ENCODE peak calls at places on chromosomes 5 and 9, in four cellular contexts. D is A549, V is sigmoid colon, T is ovary. Y is an unnamed sample. For H3K4me1, the result is how much of the 10 kb centered on the place peaks cover.

GRCh38 chr5:180869587-180869986 is 8.5 kb upstream of the ZFP62 start:
- DNase-seq in T (peak), D (no peak), V (peak), Y (no peak)

GRCh38 chr9:19408316-19408692 is 505 bp upstream of the ACER2 start:
- DNase-seq in T (no peak), D (no peak), V (peak), Y (peak)

GRCh38 chr5:57468481-57469165 is 14.0 kb downstream of the ACTBL2 start:
- DNase-seq in D (no peak), V (no peak), T (no peak), Y (no peak)

GRCh38 chr9:115008536-115008935 is 78.1 kb upstream of the TNFSF8 start:
- DNase-seq in V (no peak), T (no peak), D (peak), Y (no peak)

GRCh38 chr5:122163151-122164069 is 34.1 kb downstream of the ZNF474 start:
- DNase-seq in D (peak), V (no peak), T (no peak), Y (no peak)

GRCh38 chr5:72658767-72659540 is 151.7 kb upstream of the ZNF366 start:
- DNase-seq in V (no peak), D (no peak), T (no peak), Y (no peak)

GRCh38 chr5:142685418-142686209 is at the start of gene FGF1:
- DNase-seq in D (no peak), T (no peak), V (no peak), Y (peak)

GRCh38 chr5:88548136-88548535 is 279.5 kb upstream of the TMEM161B start:
- DNase-seq in V (no peak), D (no peak), T (no peak), Y (no peak)

DNA sequence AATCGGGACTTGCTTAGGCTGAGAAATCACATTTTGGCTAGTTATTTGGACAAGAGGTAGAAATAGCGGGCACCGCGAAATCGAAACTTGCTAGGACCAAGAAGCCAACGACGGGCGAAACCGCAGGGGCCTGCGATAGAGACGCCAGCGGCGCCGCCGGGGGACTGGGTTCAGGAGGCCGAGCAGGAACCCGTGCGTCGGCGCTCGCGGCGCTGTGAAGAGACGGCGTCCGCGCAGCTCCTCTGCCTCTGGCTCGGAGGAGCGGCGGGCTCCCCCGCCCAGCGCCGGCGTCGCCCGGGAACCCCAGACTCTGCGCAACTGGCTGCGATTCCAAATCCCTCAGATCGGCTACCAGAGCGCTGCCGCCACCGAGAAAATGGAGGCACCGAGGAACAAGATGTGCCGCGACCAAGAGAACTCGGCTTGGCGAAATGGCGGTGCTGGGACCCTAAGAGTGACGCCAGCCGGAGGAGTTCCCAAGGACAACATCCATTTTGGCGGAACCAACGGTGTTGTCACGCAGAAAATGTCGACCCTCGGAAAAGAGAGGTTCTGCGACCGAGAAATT is 26.2 kb upstream of the ANXA2R start:
- DNase-seq in D (no peak), T (peak), V (peak), Y (peak)
- TF ChIP-seq POLR2A in D (peak), T (no peak), V (no peak), Y (no peak)

DNA sequence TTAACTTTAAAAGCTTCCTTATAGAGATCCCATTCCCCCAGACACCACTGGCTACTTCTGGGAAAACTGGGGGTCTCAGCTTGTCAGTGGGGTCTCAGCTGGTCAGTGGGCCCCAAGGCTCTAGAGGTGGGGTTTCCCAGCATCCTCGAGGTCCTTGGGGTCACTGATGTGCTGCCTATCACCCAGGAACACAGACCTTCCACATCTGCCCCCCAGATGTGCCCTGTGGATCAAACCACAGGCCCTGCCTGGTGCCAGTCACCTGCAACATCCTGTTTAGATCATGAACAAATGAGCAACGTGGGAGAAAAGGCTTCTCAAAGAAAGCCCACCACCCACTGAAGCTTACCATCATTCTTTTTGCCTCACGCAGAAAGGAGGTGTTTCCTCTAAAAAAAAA is 165.6 kb upstream of the FSTL4 start:
- DNase-seq in D (no peak), T (no peak), V (no peak), Y (no peak)
- H3K4me1 ChIP-seq in D (under half), T (under half), V (under half), Y (under half)

GRCh38 chr5:151253604-151253948 is 591 bp downstream of the GM2A start:
- DNase-seq in T (no peak), D (no peak), V (no peak), Y (no peak)

GRCh38 chr5:151251001-151251551 is 1.9 kb upstream of the GM2A start:
- DNase-seq in T (no peak), D (no peak), V (no peak), Y (no peak)

GRCh38 chr5:151251621-151252020 is 1.4 kb upstream of the GM2A start:
- DNase-seq in V (no peak), T (no peak), D (no peak), Y (no peak)

GRCh38 chr5:151254533-151254932 is 1.5 kb downstream of the GM2A start:
- DNase-seq in D (no peak), V (no peak), T (no peak), Y (no peak)

GRCh38 chr5:151252762-151253603 is at the start of gene GM2A:
- DNase-seq in V (peak), T (peak), D (peak), Y (peak)
- TF ChIP-seq POLR2A in V (peak), T (peak), D (peak), Y (no peak)

GRCh38 chr9:124768275-124768674 is 2.8 kb downstream of the NR6A1 start:
- DNase-seq in V (no peak), D (no peak), T (no peak), Y (no peak)
- H3K4me1 ChIP-seq in V (under half), D (under half), T (under half), Y (under half)